ENCODE peak calls at places on chromosomes 13 and 19, in eight cellular contexts. N, M, U, V, Z, H, D and W are unnamed samples.

GRCh38 chr13:60798503-60798902 is 401.5 kb downstream of the TDRD3 start:
- DNase-seq in D (no peak), N (no peak), M (no peak), Z (no peak), H (no peak), V (no peak), U (no peak), W (no peak)

GRCh38 chr19:24140099-24140498 is 53.1 kb downstream of the ZNF254 start:
- DNase-seq in M (no peak), H (no peak), U (no peak), N (no peak), D (no peak), V (no peak), Z (no peak), W (no peak)

GRCh38 chr19:12665281-12665573 is 1.3 kb downstream of the MAN2B1 start:
- DNase-seq in U (peak), D (no peak), V (peak), N (no peak), Z (peak), H (no peak), M (no peak), W (no peak)

GRCh38 chr13:113788413-113789135 is 29.5 kb downstream of the TMEM255B start:
- DNase-seq in Z (no peak), H (no peak), M (no peak), N (peak), D (no peak), U (no peak), V (no peak), W (no peak)

GRCh38 chr13:76921516-76921915 is 26.8 kb upstream of the ACOD1 start:
- DNase-seq in D (no peak), N (no peak), Z (no peak), V (no peak), H (no peak), M (no peak), U (no peak), W (no peak)

GRCh38 chr19:35107541-35107939 is 8.1 kb upstream of the FXYD3 start:
- DNase-seq in N (no peak), Z (no peak), V (peak), M (peak), H (peak), U (peak), D (no peak), W (no peak)

GRCh38 chr19:51644636-51645271 is 1.9 kb downstream of the SIGLEC14 start:
- DNase-seq in V (no peak), U (no peak), D (no peak), M (no peak), N (no peak), H (no peak), Z (no peak), W (no peak)

GRCh38 chr13:20923272-20923671 is 20.7 kb upstream of the XPO4 start:
- DNase-seq in U (no peak), Z (peak), N (no peak), H (no peak), D (no peak), V (no peak), M (no peak), W (peak)

GRCh38 chr19:42098781-42099180 is 22.8 kb downstream of the ZNF574 start:
- DNase-seq in D (no peak), Z (no peak), U (no peak), H (no peak), M (no peak), N (no peak), V (no peak), W (no peak)

GRCh38 chr19:48989701-48990291 is 3.3 kb downstream of the GYS1 start:
- DNase-seq in V (no peak), H (no peak), N (no peak), Z (peak), U (no peak), M (no peak), D (no peak), W (no peak)

GRCh38 chr19:28468701-28469459 is 744.1 kb downstream of the UQCRFS1 start:
- DNase-seq in U (peak), D (no peak), H (peak), V (no peak), N (peak), Z (no peak), M (peak), W (no peak)

GRCh38 chr19:43470288-43470687 is 4.9 kb upstream of the LYPD3 start:
- DNase-seq in V (no peak), H (peak), M (no peak), D (no peak), Z (no peak), N (no peak), U (no peak), W (no peak)

GRCh38 chr19:46378268-46378667 is 31.4 kb downstream of the PPP5C start:
- DNase-seq in N (no peak), M (no peak), Z (no peak), D (no peak), U (no peak), H (no peak), V (no peak), W (no peak)

GRCh38 chr19:48484931-48485612 is 15.9 kb downstream of the CYTH2 start:
- DNase-seq in D (no peak), H (no peak), Z (no peak), N (no peak), M (no peak), U (no peak), V (no peak), W (no peak)

GRCh38 chr13:97505022-97505421 is 71.1 kb downstream of the RAP2A start:
- DNase-seq in H (no peak), V (no peak), M (no peak), U (no peak), D (no peak), Z (no peak), N (no peak), W (no peak)

GRCh38 chr13:99404005-99404755 is 97.0 kb upstream of the GPR183 start:
- DNase-seq in V (no peak), H (no peak), U (no peak), D (no peak), M (no peak), N (no peak), Z (no peak), W (no peak)

GRCh38 chr19:30523791-30524190 is 151.6 kb downstream of the ZNF536 start:
- DNase-seq in Z (no peak), N (no peak), M (no peak), U (no peak), V (no peak), H (no peak), D (no peak), W (no peak)

GRCh38 chr13:79457948-79458347 is 23.0 kb upstream of the NDFIP2 start:
- DNase-seq in V (no peak), N (no peak), M (no peak), H (no peak), U (no peak), D (no peak), Z (no peak), W (peak)

GRCh38 chr19:10006752-10007323 is 3.5 kb downstream of the COL5A3 start:
- DNase-seq in M (no peak), H (no peak), D (no peak), U (no peak), N (no peak), Z (no peak), V (no peak), W (no peak)

GRCh38 chr19:19448238-19448544 is 42.7 kb downstream of the GATAD2A start:
- DNase-seq in N (no peak), U (no peak), M (no peak), D (no peak), V (peak), H (no peak), Z (peak), W (no peak)

GRCh38 chr19:1865172-1866010 is 2.0 kb upstream of the KLF16 start:
- DNase-seq in N (no peak), Z (peak), H (no peak), V (no peak), U (no peak), M (peak), D (no peak), W (no peak)

GRCh38 chr19:1864480-1865171 is 1.2 kb upstream of the KLF16 start:
- DNase-seq in H (peak), N (peak), Z (peak), V (peak), M (peak), D (peak), U (peak), W (peak)

GRCh38 chr19:1863308-1863637 is at the start of gene KLF16:
- DNase-seq in Z (no peak), U (no peak), V (no peak), N (no peak), D (no peak), H (peak), M (no peak), W (no peak)

GRCh38 chr19:1862424-1863307 is 713 bp downstream of the KLF16 start:
- DNase-seq in D (no peak), M (no peak), V (no peak), Z (peak), U (peak), H (peak), N (peak), W (peak)

DNA sequence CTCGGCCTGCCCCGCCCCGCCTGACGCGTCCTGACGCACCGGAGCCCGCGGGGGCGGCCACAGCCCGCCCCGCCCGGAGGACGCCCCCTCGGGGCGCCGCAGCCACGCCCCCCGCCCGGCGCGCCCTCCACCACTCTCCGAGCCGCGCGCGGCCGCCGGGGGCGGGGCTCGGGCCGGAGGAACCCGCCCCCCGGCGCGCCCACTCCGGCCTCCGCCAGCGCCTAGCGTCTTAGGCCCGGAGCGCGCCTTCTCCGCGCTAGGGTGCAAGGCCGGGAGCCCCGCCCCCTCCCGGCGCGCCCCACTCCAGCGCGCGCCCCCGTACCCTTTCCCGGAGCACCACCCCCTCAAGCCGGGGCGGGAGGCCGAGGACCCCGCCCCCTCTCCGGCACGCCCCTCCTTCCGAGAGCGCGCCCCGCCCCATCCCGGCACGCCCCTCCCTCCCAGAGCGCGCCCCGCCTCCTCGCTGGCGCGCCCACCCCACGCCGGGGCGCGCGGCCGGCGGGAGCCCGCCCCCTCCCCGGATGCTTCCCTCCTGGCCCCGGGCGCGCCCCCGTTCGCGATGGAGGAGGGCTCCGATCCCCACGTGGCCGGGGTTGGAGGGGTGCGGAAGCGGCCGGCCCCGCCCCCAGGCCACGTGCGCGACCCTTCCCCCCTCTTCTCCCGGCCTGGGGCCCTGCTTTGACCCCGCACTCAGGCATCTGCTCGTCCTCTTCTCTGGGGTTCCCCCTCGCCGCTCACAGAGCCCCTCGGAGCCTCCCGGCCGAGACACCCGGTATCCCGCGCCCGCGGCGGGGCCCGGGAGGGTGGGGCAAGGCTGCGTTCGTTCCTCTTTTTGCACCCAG is 480 bp upstream of the KLF16 start:
- DNase-seq in H (peak), U (peak), M (peak), V (peak), N (peak), D (peak), Z (peak), W (peak)
- TF ChIP-seq POLR2A in H (peak), U (peak), M (no peak), V (no peak), N (peak), D (no peak), Z (no peak), W (no peak)

DNA sequence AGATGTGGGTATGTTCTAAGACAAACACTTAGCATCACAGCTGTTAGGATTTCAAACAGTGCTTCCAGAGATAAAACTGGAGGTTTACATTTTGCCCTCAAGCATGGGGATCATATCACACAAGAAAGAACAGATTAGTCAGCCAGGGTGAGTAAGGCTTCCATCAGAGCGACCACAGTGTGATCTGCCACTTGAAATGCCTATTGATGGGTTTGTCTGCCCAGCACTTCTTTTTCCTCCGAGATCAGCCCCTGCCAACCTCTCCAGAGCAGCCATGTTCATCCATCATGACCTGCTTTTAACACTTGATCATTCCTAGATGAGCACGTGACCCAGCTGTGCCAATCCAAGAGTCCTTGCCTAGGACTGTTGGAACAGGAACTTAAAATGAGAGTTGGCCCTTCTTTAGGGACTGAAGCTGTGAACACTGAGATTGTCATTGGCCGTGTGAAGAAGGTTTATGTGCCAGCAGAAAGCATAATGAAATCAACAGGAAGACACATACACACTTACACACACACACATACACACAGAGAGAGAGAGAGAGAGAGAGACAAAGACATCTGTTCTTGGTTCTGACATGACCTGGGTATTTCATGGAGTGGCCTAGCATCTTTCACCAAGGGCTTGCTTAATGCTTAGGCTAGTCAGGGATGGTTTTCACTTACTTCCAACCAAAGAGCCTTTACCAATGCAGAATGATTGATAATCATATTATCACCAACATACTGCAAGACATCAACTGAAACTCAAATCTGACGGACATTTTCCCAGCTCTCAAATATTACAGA is 5.2 kb upstream of the CEBPG start:
- DNase-seq in Z (no peak), V (no peak), H (peak), N (no peak), U (no peak), M (no peak), D (no peak), W (no peak)
- TF ChIP-seq POLR2A in Z (no peak), V (no peak), H (no peak), N (no peak), U (no peak), M (no peak), D (no peak), W (no peak)

DNA sequence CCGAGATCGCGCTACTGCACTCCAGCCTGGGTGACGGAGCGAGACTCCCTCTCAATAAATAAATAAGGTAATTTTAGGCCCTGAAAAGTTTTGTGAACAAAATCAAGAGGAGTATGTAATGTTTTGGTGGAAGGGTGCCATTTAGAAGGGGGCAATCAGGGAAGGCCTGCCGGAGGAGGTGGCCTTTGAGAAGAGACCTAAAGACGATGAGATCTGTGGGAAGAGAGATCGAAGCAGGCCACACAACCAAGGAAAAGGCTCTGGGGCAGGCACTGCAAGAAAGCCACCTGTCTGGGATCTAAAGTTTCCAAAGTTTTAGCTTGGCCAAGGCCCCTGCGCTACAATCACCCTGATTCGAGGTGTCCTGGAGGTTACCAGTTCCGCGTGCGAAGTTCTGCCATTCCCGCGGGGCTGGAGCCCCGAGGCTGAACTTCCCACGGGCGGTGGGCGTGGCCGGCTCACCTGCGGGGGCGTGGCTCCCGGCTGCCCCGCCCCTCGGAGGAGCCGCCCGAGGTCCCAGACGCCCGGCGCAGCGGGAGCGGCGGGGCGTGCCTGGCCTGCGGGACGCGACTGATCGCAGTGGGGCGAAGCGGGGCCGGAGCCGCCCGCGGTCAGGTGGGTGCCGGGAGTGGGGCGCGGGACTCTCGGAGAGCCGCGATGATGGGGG is at the start of gene KLC3:
- DNase-seq in V (peak), U (peak), N (peak), D (no peak), H (no peak), M (no peak), Z (no peak), W (peak)
- TF ChIP-seq POLR2A in V (no peak), U (no peak), N (no peak), D (no peak), H (no peak), M (no peak), Z (no peak), W (no peak)

DNA sequence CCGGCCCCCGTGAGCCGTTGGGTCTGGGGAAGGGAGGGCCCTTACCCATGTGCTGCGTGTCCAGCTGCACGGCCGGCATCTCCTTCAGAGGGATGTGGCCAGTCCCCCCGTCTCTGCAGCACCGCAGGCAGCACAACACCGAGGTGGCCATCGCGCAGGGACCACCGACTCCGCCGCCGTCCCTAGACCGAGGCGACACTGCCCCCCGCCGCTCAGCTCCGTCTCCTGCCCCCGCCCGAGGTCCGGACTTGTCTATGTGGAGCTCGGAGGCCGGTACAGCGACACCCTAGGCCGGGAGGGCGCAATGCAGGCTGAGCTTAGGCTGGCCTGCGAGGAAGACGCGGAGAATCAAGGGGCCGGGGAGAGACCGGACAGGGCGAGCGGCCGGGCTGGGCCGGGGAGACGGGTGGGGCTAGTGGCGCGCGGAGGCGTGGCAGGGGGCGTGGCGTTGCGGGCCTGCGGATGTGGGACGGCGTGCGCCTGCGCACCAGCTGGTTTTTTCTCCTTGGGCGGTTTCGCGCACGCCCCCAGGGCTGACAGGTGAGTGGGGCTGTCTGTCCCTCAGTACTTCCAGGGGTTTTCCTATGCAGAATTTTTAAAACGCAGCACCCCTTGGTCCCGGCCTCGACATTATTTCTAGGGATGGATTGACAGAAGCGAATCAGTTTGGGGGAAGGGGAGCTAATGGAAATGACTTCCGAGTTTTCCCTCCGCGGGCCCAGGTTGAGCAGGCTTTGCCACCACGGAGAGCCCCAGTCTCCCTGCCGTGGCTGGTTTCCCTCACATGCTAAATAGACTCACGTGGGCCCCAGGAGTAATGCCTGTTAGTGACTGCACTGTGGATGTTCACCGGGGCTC is at the start of gene SPRYD7:
- DNase-seq in M (peak), N (peak), V (peak), U (peak), H (peak), D (peak), Z (peak), W (peak)
- TF ChIP-seq POLR2A in M (peak), N (peak), V (no peak), U (peak), H (peak), D (peak), Z (peak), W (peak)

GRCh38 chr13:42992585-42993122 is 613 bp upstream of the EPSTI1 start:
- DNase-seq in D (no peak), V (no peak), H (no peak), M (no peak), Z (no peak), U (no peak), N (no peak), W (no peak)

GRCh38 chr13:42994878-42995277 is 2.8 kb upstream of the EPSTI1 start:
- DNase-seq in N (no peak), M (no peak), V (no peak), U (no peak), Z (no peak), D (no peak), H (no peak), W (no peak)

GRCh38 chr13:42990991-42991891 is 800 bp downstream of the EPSTI1 start:
- DNase-seq in V (no peak), H (no peak), Z (no peak), M (no peak), D (no peak), N (no peak), U (no peak), W (no peak)

GRCh38 chr13:42990147-42990990 is 1.7 kb downstream of the EPSTI1 start:
- DNase-seq in V (no peak), M (no peak), Z (no peak), N (no peak), H (no peak), U (no peak), D (no peak), W (no peak)

DNA sequence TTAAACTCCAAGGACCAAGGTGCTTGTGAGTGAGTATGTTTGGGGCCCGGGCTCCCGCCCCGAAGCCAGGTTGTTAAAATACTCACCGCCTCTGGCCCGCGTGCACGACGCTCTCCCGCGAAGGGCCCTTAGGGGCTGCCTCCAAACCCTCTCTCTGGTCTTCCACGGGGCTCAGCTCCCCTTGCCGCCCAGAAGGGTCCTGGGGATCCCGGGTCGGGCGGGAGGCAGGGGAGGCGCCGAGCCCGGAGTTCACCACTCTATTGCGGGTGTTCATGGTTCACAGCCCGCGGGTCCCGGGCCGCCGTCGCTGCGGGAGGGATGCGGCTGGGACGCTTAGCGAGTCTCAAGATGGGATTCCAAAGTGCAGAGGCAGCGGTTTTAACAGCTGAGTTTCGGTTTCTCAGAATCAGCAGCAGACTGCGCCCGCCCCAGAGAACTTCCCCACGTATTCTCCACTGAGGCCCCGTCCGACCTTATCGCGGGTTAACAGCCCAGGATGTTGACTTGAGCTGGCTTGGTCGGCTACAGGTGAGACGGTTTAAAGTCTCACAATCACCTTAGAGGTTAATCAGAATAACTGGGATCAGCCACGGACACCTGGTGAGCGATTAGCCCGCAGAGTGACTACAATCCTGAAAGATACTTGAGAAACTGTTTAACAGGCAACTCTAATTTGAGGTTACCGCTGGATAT is at the start of gene EPSTI1:
- DNase-seq in H (peak), V (peak), Z (peak), U (peak), M (peak), D (peak), N (peak), W (peak)
- TF ChIP-seq POLR2A in H (no peak), V (no peak), Z (no peak), U (peak), M (no peak), D (no peak), N (peak), W (peak)